ENCODE peak calls at places on chromosomes 12 and 14, in four cellular contexts. H is ovary, P is tibial artery, L is spleen. T is an unnamed sample. For H3K4me1 and H3K27me3, the result is how much of the 10 kb centered on the place peaks cover.

GRCh38 chr12:55642275-55643068 is 5.8 kb downstream of the OR10P1 start:
- DNase-seq in H (no peak), P (no peak), L (peak), T (no peak)

GRCh38 chr12:119704065-119704747 is 36.3 kb downstream of the PRKAB1 start:
- DNase-seq in H (no peak), P (no peak), L (no peak), T (no peak)

GRCh38 chr12:67517181-67517887 is 131.2 kb upstream of the DYRK2 start:
- DNase-seq in H (peak), P (no peak), L (no peak), T (no peak)

GRCh38 chr12:6553051-6553868 is 2.6 kb downstream of the IFFO1 start:
- DNase-seq in H (no peak), P (peak), L (peak), T (peak)

GRCh38 chr12:28177461-28177860 is 12.8 kb upstream of the CCDC91 start:
- DNase-seq in H (no peak), P (no peak), L (no peak), T (no peak)

GRCh38 chr12:67477682-67478265 is 170.8 kb upstream of the DYRK2 start:
- DNase-seq in H (no peak), P (no peak), L (no peak), T (no peak)

GRCh38 chr14:70789361-70789760 is 20.0 kb downstream of the MAP3K9 start:
- DNase-seq in H (peak), P (peak), L (no peak), T (peak)

GRCh38 chr12:19530631-19531020 is 91.3 kb downstream of the AEBP2 start:
- DNase-seq in H (no peak), P (no peak), L (no peak), T (peak)

GRCh38 chr14:50012644-50013043 is 103.7 kb downstream of the VCPKMT start:
- DNase-seq in H (no peak), P (no peak), L (no peak), T (peak)

GRCh38 chr12:99983721-99984258 is 946 bp downstream of the ANKS1B start:
- DNase-seq in H (no peak), P (no peak), L (no peak), T (peak)

GRCh38 chr14:94770251-94770749 is 387 bp upstream of the GSC start:
- DNase-seq in H (no peak), P (no peak), L (peak), T (no peak)

GRCh38 chr14:35250319-35250718 is 41.9 kb upstream of the PSMA6 start:
- DNase-seq in H (no peak), P (no peak), L (no peak), T (no peak)

GRCh38 chr12:71768900-71769299 is 14.2 kb downstream of the RAB21 start:
- DNase-seq in H (no peak), P (no peak), L (no peak), T (no peak)

GRCh38 chr14:52740751-52741150 is 10.8 kb downstream of the STYX start:
- DNase-seq in H (no peak), P (no peak), L (no peak), T (no peak)

GRCh38 chr12:130770413-130771028 is 54.4 kb upstream of the RIMBP2 start:
- DNase-seq in H (no peak), P (no peak), L (no peak), T (no peak)

GRCh38 chr12:95146767-95147166 is 70.5 kb downstream of the FGD6 start:
- DNase-seq in H (no peak), P (no peak), L (no peak), T (no peak)

GRCh38 chr12:58916891-58917570 is 3.3 kb downstream of the LRIG3 start:
- DNase-seq in H (no peak), P (no peak), L (no peak), T (peak)

GRCh38 chr14:51044961-51045360 is 49.9 kb downstream of the TRIM9 start:
- DNase-seq in H (no peak), P (no peak), L (no peak), T (no peak)

GRCh38 chr14:87690076-87690661 is 302.8 kb downstream of the GALC start:
- DNase-seq in H (no peak), P (no peak), L (no peak), T (no peak)

GRCh38 chr14:39393289-39393688 is 38.9 kb downstream of the FBXO33 start:
- DNase-seq in H (no peak), P (no peak), L (no peak), T (no peak)

GRCh38 chr14:68547305-68548193 is 245.3 kb downstream of the ZFP36L1 start:
- DNase-seq in H (peak), P (peak), L (no peak), T (peak)

GRCh38 chr12:84772281-84772680 is 140.3 kb downstream of the SLC6A15 start:
- DNase-seq in H (no peak), P (no peak), L (no peak), T (peak)

GRCh38 chr12:110545812-110546211 is 37.3 kb downstream of the PPTC7 start:
- DNase-seq in H (no peak), P (no peak), L (no peak), T (no peak)

GRCh38 chr12:126772171-126772864 is 1494.7 kb upstream of the TMEM132C start:
- DNase-seq in H (no peak), P (no peak), L (no peak), T (no peak)

GRCh38 chr14:96090441-96091148 is 51.4 kb downstream of the C14orf132 start:
- DNase-seq in H (peak), P (peak), L (peak), T (peak)

GRCh38 chr14:83463500-83464098 is 1929.9 kb upstream of the SEL1L start:
- DNase-seq in H (no peak), P (peak), L (no peak), T (peak)

GRCh38 chr12:89707623-89707991 is 1.0 kb downstream of the ATP2B1 start:
- DNase-seq in H (peak), P (peak), L (peak), T (no peak)

GRCh38 chr12:27542628-27543027 is 18.6 kb downstream of the PPFIBP1 start:
- DNase-seq in H (no peak), P (no peak), L (no peak), T (peak)

GRCh38 chr14:47040490-47040889 is 388.9 kb upstream of the RPL10L start:
- DNase-seq in H (no peak), P (no peak), L (no peak), T (no peak)

GRCh38 chr12:104877107-104877705 is 80.9 kb downstream of the SLC41A2 start:
- DNase-seq in H (peak), P (peak), L (no peak), T (peak)

GRCh38 chr14:104428333-104428851 is 151.2 kb upstream of the C14orf180 start:
- DNase-seq in H (no peak), P (no peak), L (no peak), T (no peak)

GRCh38 chr12:78703820-78704525 is 160.6 kb upstream of the SYT1 start:
- DNase-seq in H (no peak), P (no peak), L (no peak), T (peak)

GRCh38 chr12:81809829-81810595 is 50.9 kb upstream of the PPFIA2 start:
- DNase-seq in H (no peak), P (no peak), L (no peak), T (peak)

GRCh38 chr14:50600849-50601248 is 40.9 kb downstream of the ATL1 start:
- DNase-seq in H (no peak), P (no peak), L (no peak), T (no peak)

GRCh38 chr12:106133136-106134087 is 5.3 kb downstream of the NUAK1 start:
- DNase-seq in H (no peak), P (no peak), L (no peak), T (no peak)

GRCh38 chr12:106136263-106136662 is 2.5 kb downstream of the NUAK1 start:
- DNase-seq in H (peak), P (peak), L (peak), T (peak)

GRCh38 chr12:106135075-106135474 is 3.7 kb downstream of the NUAK1 start:
- DNase-seq in H (no peak), P (no peak), L (no peak), T (peak)

GRCh38 chr12:106135781-106136180 is 3.0 kb downstream of the NUAK1 start:
- DNase-seq in H (no peak), P (no peak), L (no peak), T (peak)

DNA sequence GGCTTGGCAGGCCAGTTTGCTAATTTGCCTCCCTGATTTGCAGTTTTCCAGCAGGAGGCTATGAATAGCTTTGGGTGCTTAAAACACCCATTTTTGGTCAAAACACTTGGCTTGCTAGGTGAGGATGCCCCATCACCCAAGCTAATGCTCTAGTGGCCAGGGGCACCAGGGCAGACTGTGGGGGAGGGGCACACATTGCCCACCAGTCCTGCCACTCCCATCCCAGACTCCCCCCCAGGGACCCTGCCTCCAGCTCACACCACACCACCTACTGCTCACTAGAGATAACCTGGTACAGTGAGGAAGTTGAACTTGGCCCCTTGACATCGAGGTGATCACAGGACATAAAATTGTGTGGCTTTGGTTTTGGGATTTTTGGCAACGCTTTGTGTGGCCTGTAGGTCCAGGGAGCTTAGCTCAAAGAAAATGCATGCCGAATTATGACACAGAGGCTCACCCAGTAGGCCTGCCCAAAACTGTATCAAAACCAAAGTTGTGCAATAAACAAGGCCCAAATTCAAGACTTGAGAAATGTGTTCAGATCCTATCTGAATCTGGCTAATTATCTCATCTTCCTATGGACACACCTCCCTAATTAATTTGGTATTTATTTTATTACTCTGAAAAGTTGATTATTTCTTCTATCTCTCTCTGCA is 4.3 kb downstream of the NUAK1 start:
- DNase-seq in H (no peak), P (no peak), L (no peak), T (no peak)
- H3K4me1 ChIP-seq in H (under half), P (half or more), L (under half), T (half or more)

GRCh38 chr12:124254126-124254525 is 40.8 kb upstream of the RFLNA start:
- DNase-seq in H (no peak), P (no peak), L (no peak), T (no peak)
- H3K27me3 ChIP-seq in H (under half), P (under half), L (under half), T (half or more)

DNA sequence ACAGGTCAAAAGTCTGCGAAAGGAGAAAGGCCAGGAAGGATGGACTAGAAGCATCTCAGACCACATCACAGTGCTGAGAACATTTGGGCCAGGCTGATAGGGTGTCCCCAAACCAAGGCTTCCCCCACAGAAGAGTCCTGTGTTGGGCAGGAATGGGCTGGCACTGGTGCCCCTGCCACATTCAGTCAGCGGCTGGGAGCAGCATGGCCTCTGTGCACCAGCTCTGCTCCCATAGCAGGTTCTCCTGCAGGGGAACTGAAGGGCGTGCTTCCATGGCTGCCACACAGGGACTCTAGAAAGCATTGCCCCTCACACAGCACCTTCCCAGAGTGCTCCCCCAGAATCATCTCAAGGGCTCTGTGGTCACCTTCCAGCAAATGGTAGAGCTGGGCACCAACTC is 17.5 kb downstream of the EVL start:
- DNase-seq in H (no peak), P (no peak), L (no peak), T (no peak)
- H3K4me3 ChIP-seq in H (no peak), P (no peak), L (no peak), T (no peak)

GRCh38 chr12:54133663-54134375 is 55.0 kb downstream of the SMUG1 start:
- DNase-seq in H (no peak), P (no peak), L (no peak), T (no peak)
- H3K4me1 ChIP-seq in H (under half), P (under half), L (under half), T (under half)

GRCh38 chr14:93663317-93663716 is 125.0 kb downstream of the PRIMA1 start:
- DNase-seq in H (no peak), P (no peak), L (no peak), T (no peak)

GRCh38 chr14:93654599-93654998 is 133.7 kb downstream of the PRIMA1 start:
- DNase-seq in H (no peak), P (no peak), L (no peak), T (no peak)

GRCh38 chr14:93655078-93655750 is 133.1 kb downstream of the PRIMA1 start:
- DNase-seq in H (no peak), P (no peak), L (no peak), T (peak)

DNA sequence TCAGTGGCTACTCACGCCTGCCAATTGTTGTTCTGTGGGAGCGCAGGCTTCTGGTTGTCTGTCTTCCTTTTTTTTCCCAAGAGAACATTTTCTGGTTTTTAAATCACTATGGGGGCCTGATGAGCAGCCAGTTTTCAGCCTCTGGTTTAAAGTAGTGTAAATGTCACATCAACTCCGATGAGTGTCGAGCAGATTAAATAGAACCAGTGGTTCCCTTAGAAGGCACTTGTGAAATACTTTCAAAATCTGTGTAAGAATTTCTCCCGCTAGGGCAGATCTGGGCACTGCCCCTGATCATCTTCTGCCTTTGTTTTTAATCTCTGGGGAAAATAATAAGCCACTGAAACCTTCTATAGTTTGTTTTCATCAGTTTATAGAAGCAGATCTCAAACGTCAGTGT is 130.4 kb downstream of the PRIMA1 start:
- DNase-seq in H (no peak), P (no peak), L (no peak), T (no peak)
- H3K27me3 ChIP-seq in H (under half), P (under half), L (under half), T (under half)

GRCh38 chr14:61090432-61091216 is 109.6 kb downstream of the SLC38A6 start:
- DNase-seq in H (no peak), P (no peak), L (no peak), T (peak)

GRCh38 chr14:61089126-61089750 is 108.2 kb downstream of the SLC38A6 start:
- DNase-seq in H (no peak), P (no peak), L (no peak), T (no peak)

GRCh38 chr14:61088081-61088480 is 107.0 kb downstream of the SLC38A6 start:
- DNase-seq in H (no peak), P (no peak), L (no peak), T (no peak)

GRCh38 chr14:61091657-61092273 is 110.7 kb downstream of the SLC38A6 start:
- DNase-seq in H (no peak), P (no peak), L (no peak), T (no peak)
- H3K4me3 ChIP-seq in H (no peak), P (no peak), L (no peak), T (peak)

GRCh38 chr12:116710367-116710766 is 27.5 kb downstream of the SPRING1 start:
- DNase-seq in H (no peak), P (no peak), L (no peak), T (no peak)

GRCh38 chr12:116708826-116709756 is 28.8 kb downstream of the SPRING1 start:
- DNase-seq in H (peak), P (peak), L (peak), T (peak)

GRCh38 chr12:116713529-116713928 is 24.3 kb downstream of the SPRING1 start:
- DNase-seq in H (no peak), P (no peak), L (no peak), T (no peak)

GRCh38 chr12:116714175-116714574 is 23.7 kb downstream of the SPRING1 start:
- DNase-seq in H (no peak), P (no peak), L (no peak), T (no peak)

GRCh38 chr12:116712458-116713303 is 25.2 kb downstream of the SPRING1 start:
- DNase-seq in H (no peak), P (no peak), L (no peak), T (no peak)
- H3K4me1 ChIP-seq in H (under half), P (under half), L (under half), T (under half)

GRCh38 chr12:16594796-16595195 is 11.2 kb downstream of the LMO3 start:
- DNase-seq in H (no peak), P (no peak), L (no peak), T (no peak)
- H3K27me3 ChIP-seq in H (under half), P (under half), L (under half), T (under half)

DNA sequence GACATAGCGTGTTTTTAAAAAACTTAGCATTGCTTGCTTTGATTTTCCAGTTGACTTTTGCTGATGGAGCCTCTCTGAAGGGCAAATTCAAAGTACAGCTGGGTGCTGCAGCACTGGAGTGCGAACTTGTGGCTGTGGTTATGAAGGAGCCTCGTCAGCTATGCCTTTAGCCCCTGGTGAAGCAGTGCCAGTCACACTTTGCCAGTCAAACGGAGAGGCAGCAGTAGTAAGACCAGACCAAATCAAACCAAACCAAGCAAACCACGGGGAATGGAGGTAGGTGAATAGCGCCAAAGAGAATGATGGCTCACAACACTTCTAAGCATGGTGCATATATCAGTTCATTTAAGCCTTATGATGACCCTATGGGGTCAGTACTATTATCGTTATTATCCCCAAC is 15.1 kb upstream of the SLC38A2 start:
- DNase-seq in H (no peak), P (no peak), L (peak), T (no peak)
- H3K4me3 ChIP-seq in H (no peak), P (no peak), L (peak), T (peak)

GRCh38 chr12:118140825-118141224 is 4.9 kb downstream of the PEBP1 start:
- DNase-seq in H (no peak), P (no peak), L (no peak), T (no peak)
- H3K4me1 ChIP-seq in H (under half), P (under half), L (under half), T (under half)